ENCODE peak calls at places on chromosomes 16 and 17, in seven cellular contexts. A, S, H, B, E, L and Z are unnamed samples.

GRCh38 chr17:56244268-56244890 is 91.1 kb downstream of the ANKFN1 start:
- DNase-seq in A (no peak), S (no peak), H (no peak), B (no peak), E (no peak), L (no peak), Z (no peak)

GRCh38 chr17:42288985-42289862 is 926 bp downstream of the STAT5A start:
- DNase-seq in A (no peak), S (no peak), H (peak), B (no peak), E (no peak), L (peak), Z (peak)

GRCh38 chr16:5056347-5056746 is 9.4 kb downstream of the C16orf89 start:
- DNase-seq in A (no peak), S (no peak), H (peak), B (no peak), E (peak), L (no peak), Z (peak)

GRCh38 chr17:76241205-76241539 is 879 bp upstream of the RNF157 start:
- DNase-seq in A (no peak), S (no peak), H (no peak), B (no peak), E (no peak), L (no peak), Z (no peak)

GRCh38 chr16:20218093-20218492 is 109.2 kb downstream of the GP2 start:
- DNase-seq in A (no peak), S (no peak), H (no peak), B (no peak), E (no peak), L (no peak), Z (no peak)

GRCh38 chr17:41415411-41415810 is 9.0 kb downstream of the KRT37 start:
- DNase-seq in A (no peak), S (no peak), H (no peak), B (no peak), E (no peak), L (no peak), Z (no peak)

GRCh38 chr16:89711601-89712475 is 8.9 kb downstream of the VPS9D1 start:
- DNase-seq in A (no peak), S (no peak), H (peak), B (no peak), E (peak), L (no peak), Z (peak)

GRCh38 chr17:61966201-61966600 is 38.4 kb upstream of the INTS2 start:
- DNase-seq in A (no peak), S (no peak), H (no peak), B (no peak), E (no peak), L (no peak), Z (no peak)

GRCh38 chr17:49583889-49584288 is 8.2 kb downstream of the NXPH3 start:
- DNase-seq in A (no peak), S (no peak), H (no peak), B (no peak), E (no peak), L (no peak), Z (no peak)

GRCh38 chr16:15597822-15598647 is 44.9 kb downstream of the MARF1 start:
- DNase-seq in A (no peak), S (peak), H (no peak), B (no peak), E (no peak), L (no peak), Z (no peak)

GRCh38 chr17:75561927-75562603 is 25.5 kb upstream of the MYO15B start:
- DNase-seq in A (no peak), S (no peak), H (no peak), B (no peak), E (no peak), L (no peak), Z (no peak)

GRCh38 chr16:8679156-8679555 is 4.7 kb downstream of the ABAT start:
- DNase-seq in A (no peak), S (no peak), H (no peak), B (no peak), E (peak), L (no peak), Z (no peak)

GRCh38 chr16:70602831-70603230 is 43.5 kb upstream of the IL34 start:
- DNase-seq in A (no peak), S (no peak), H (no peak), B (no peak), E (no peak), L (no peak), Z (no peak)

GRCh38 chr17:15967706-15968399 is 22.9 kb downstream of the ADORA2B start:
- DNase-seq in A (no peak), S (no peak), H (no peak), B (no peak), E (no peak), L (no peak), Z (no peak)

GRCh38 chr16:77599793-77600415 is 122.4 kb upstream of the NUDT7 start:
- DNase-seq in A (no peak), S (no peak), H (peak), B (peak), E (no peak), L (no peak), Z (no peak)

GRCh38 chr17:32671891-32672290 is 185.1 kb downstream of the CDK5R1 start:
- DNase-seq in A (no peak), S (no peak), H (no peak), B (peak), E (no peak), L (no peak), Z (no peak)

GRCh38 chr17:77602883-77603640 is 355.4 kb upstream of the TNRC6C start:
- DNase-seq in A (no peak), S (no peak), H (no peak), B (no peak), E (no peak), L (no peak), Z (no peak)

GRCh38 chr16:13186813-13187212 is 285.4 kb downstream of the SHISA9 start:
- DNase-seq in A (no peak), S (no peak), H (no peak), B (no peak), E (peak), L (no peak), Z (no peak)

GRCh38 chr17:40361063-40361924 is 3.2 kb downstream of the GJD3 start:
- DNase-seq in A (no peak), S (no peak), H (no peak), B (no peak), E (peak), L (no peak), Z (no peak)

GRCh38 chr16:68235105-68235881 is 634 bp downstream of the ESRP2 start:
- DNase-seq in A (no peak), S (no peak), H (no peak), B (no peak), E (peak), L (peak), Z (no peak)

GRCh38 chr16:85192736-85193493 is 80.6 kb upstream of the CIBAR2 start:
- DNase-seq in A (no peak), S (no peak), H (no peak), B (no peak), E (no peak), L (no peak), Z (no peak)